ENCODE peak calls at places on chromosomes 11 and 22, in six cellular contexts. O is dermis microvascular lymphatic vessel endothelial cell; Q is HT1080; F is NCI-H526 treated with DMSO at 0.1 percent for 48 hours; C is naive thymus-derived CD4-positive, alpha-beta T cell; T is prostate gland. K is an unnamed sample.
A peak's percentile ranks its signal among the peaks of the same experiment; 100 is the strongest.

GRCh38 chr22:23984430-23984829 is 4.5 kb downstream of the GSTT2 start:
- DNase-seq in O (peak; percentile 35), Q (no peak), F (no peak), C (peak; percentile 57), T (no peak), K (peak; percentile 20)

GRCh38 chr11:95767498-95767897 is 22.1 kb downstream of the FAM76B start:
- DNase-seq in O (no peak), Q (peak; percentile 24), F (no peak), C (no peak), T (no peak), K (no peak)

GRCh38 chr11:108697872-108698473 is 33.1 kb downstream of the DDX10 start:
- DNase-seq in O (peak; percentile 78), Q (peak; percentile 52), F (peak; percentile 75), C (no peak), T (peak; percentile 45), K (peak; percentile 43)

GRCh38 chr11:125289419-125290088 is 125.0 kb downstream of the PKNOX2 start:
- DNase-seq in O (no peak), Q (no peak), F (no peak), C (no peak), T (no peak), K (no peak)

GRCh38 chr11:101840720-101841119 is 74.1 kb upstream of the CEP126 start:
- DNase-seq in O (no peak), Q (no peak), F (no peak), C (no peak), T (no peak), K (no peak)

GRCh38 chr11:13277719-13278619 is at the start of gene BMAL1:
- DNase-seq in O (peak; percentile 21), Q (peak; percentile 39), F (no peak), C (peak; percentile 66), T (peak; percentile 30), K (peak; percentile 13)

GRCh38 chr11:88538088-88538487 is 200.6 kb upstream of the CTSC start:
- DNase-seq in O (peak; percentile 23), Q (peak; percentile 72), F (no peak), C (no peak), T (no peak), K (no peak)

GRCh38 chr22:32957093-32957835 is 100.9 kb downstream of the SYN3 start:
- DNase-seq in O (peak; percentile 25), Q (no peak), F (no peak), C (no peak), T (no peak), K (no peak)

GRCh38 chr11:86818466-86819282 is 18.3 kb downstream of the PRSS23 start:
- DNase-seq in O (peak; percentile 81), Q (peak; percentile 72), F (peak; percentile 63), C (no peak), T (peak; percentile 31), K (peak; percentile 51)

GRCh38 chr11:94968334-94968958 is 4.9 kb downstream of the CWC15 start:
- DNase-seq in O (peak; percentile 34), Q (no peak), F (no peak), C (no peak), T (no peak), K (no peak)

GRCh38 chr22:17131686-17132085 is 10.5 kb upstream of the TMEM121B start:
- DNase-seq in O (no peak), Q (no peak), F (no peak), C (no peak), T (no peak), K (peak; percentile 22)

GRCh38 chr22:42811510-42811909 is 45.6 kb downstream of the ARFGAP3 start:
- DNase-seq in O (no peak), Q (no peak), F (peak; percentile 87), C (no peak), T (no peak), K (no peak)

GRCh38 chr11:8062781-8063257 is 18.2 kb upstream of the TUB start:
- DNase-seq in O (no peak), Q (no peak), F (no peak), C (no peak), T (no peak), K (no peak)

GRCh38 chr11:45405916-45406670 is 120.0 kb upstream of the SYT13 start:
- DNase-seq in O (peak; percentile 38), Q (no peak), F (no peak), C (no peak), T (no peak), K (no peak)

GRCh38 chr11:36512016-36512415 is 1.9 kb upstream of the TRAF6 start:
- DNase-seq in O (peak; percentile 23), Q (no peak), F (no peak), C (no peak), T (no peak), K (no peak)

GRCh38 chr11:73528420-73528819 is 69.5 kb downstream of the FAM168A start:
- DNase-seq in O (no peak), Q (no peak), F (no peak), C (no peak), T (no peak), K (peak; percentile 14)

GRCh38 chr11:54832676-54833075 is 126.0 kb downstream of the OR4A5 start:
- DNase-seq in O (no peak), Q (no peak), F (no peak), C (no peak), T (no peak), K (no peak)

GRCh38 chr11:108786281-108786990 is 121.6 kb downstream of the DDX10 start:
- DNase-seq in O (no peak), Q (no peak), F (no peak), C (no peak), T (no peak), K (no peak)

GRCh38 chr11:67269401-67270255 is 3.4 kb downstream of the GRK2 start:
- DNase-seq in O (no peak), Q (no peak), F (no peak), C (no peak), T (no peak), K (no peak)

GRCh38 chr11:47507868-47508594 is 44.9 kb downstream of the CELF1 start:
- DNase-seq in O (no peak), Q (no peak), F (no peak), C (no peak), T (no peak), K (no peak)

GRCh38 chr11:122375687-122376399 is 259.8 kb upstream of the BLID start:
- DNase-seq in O (no peak), Q (peak; percentile 80), F (no peak), C (no peak), T (no peak), K (peak; percentile 27)

GRCh38 chr11:17752144-17752543 is 17.6 kb downstream of the KCNC1 start:
- DNase-seq in O (no peak), Q (no peak), F (no peak), C (no peak), T (no peak), K (no peak)

GRCh38 chr11:128551641-128552335 is 35.6 kb downstream of the ETS1 start:
- DNase-seq in O (no peak), Q (no peak), F (no peak), C (no peak), T (no peak), K (no peak)

GRCh38 chr22:29702931-29703594 is 16.7 kb upstream of the CABP7 start:
- DNase-seq in O (no peak), Q (no peak), F (peak; percentile 62), C (no peak), T (peak; percentile 44), K (no peak)

GRCh38 chr11:68722143-68722542 is 29.2 kb downstream of the TESMIN start:
- DNase-seq in O (no peak), Q (no peak), F (no peak), C (no peak), T (no peak), K (no peak)

GRCh38 chr11:106047636-106048035 is 25.6 kb upstream of the MSANTD4 start:
- DNase-seq in O (no peak), Q (no peak), F (no peak), C (no peak), T (no peak), K (no peak)

GRCh38 chr11:118435233-118435892 is 929 bp upstream of the KMT2A start:
- DNase-seq in O (peak; percentile 76), Q (peak; percentile 86), F (peak; percentile 100), C (peak; percentile 64), T (peak; percentile 26), K (no peak)

GRCh38 chr22:32202539-32203180 is 2.2 kb downstream of the RFPL2 start:
- DNase-seq in O (peak; percentile 67), Q (peak; percentile 63), F (peak; percentile 17), C (no peak), T (peak; percentile 53), K (peak; percentile 44)

GRCh38 chr11:69230856-69231425 is 63.0 kb upstream of the MYEOV start:
- DNase-seq in O (no peak), Q (no peak), F (no peak), C (no peak), T (no peak), K (no peak)

GRCh38 chr22:42697542-42698013 is 23.1 kb downstream of the A4GALT start:
- DNase-seq in O (peak; percentile 88), Q (peak; percentile 86), F (no peak), C (no peak), T (no peak), K (peak; percentile 84)

GRCh38 chr22:27930246-27931060 is 11.4 kb upstream of the PITPNB start:
- DNase-seq in O (no peak), Q (no peak), F (no peak), C (no peak), T (no peak), K (no peak)